ENCODE peak calls at places on chromosomes 16 and 17, in five cellular contexts. One of them, this sample, is unnamed.

GRCh38 chr16:31678649-31679325 is 151.1 kb downstream of the AHSP start:
- DNase-seq in endodermal cell: no peak
- DNase-seq in cardiac muscle cell: no peak
- DNase-seq in tibial artery: no peak
- DNase-seq in H9: no peak
- DNase-seq in this sample: no peak

GRCh38 chr17:31820691-31821435 is 38.2 kb downstream of the COPRS start:
- DNase-seq in endodermal cell: no peak
- DNase-seq in cardiac muscle cell: no peak
- DNase-seq in tibial artery: no peak
- DNase-seq in H9: no peak
- DNase-seq in this sample: no peak

GRCh38 chr16:3857189-3858013 is 23.1 kb downstream of the CREBBP start:
- DNase-seq in tibial artery: peak; percentile 70
- DNase-seq in H9: no peak
- DNase-seq in endodermal cell: no peak
- DNase-seq in cardiac muscle cell: no peak
- DNase-seq in this sample: no peak

GRCh38 chr16:55991843-55992242 is 116.7 kb upstream of the CES5A start:
- DNase-seq in H9: no peak
- DNase-seq in endodermal cell: no peak
- DNase-seq in tibial artery: no peak
- DNase-seq in cardiac muscle cell: no peak
- DNase-seq in this sample: no peak

GRCh38 chr16:76970745-76971099 is 220.3 kb upstream of the MON1B start:
- DNase-seq in cardiac muscle cell: no peak
- DNase-seq in tibial artery: no peak
- DNase-seq in H9: no peak
- DNase-seq in endodermal cell: no peak
- DNase-seq in this sample: no peak

GRCh38 chr17:1779571-1780074 is 17.8 kb downstream of the SERPINF1 start:
- DNase-seq in endodermal cell: no peak
- DNase-seq in tibial artery: peak; percentile 90
- DNase-seq in H9: no peak
- DNase-seq in cardiac muscle cell: no peak
- DNase-seq in this sample: no peak

GRCh38 chr17:64024781-64025731 is 4.6 kb upstream of the ICAM2 start:
- DNase-seq in H9: no peak
- DNase-seq in endodermal cell: peak; percentile 38
- DNase-seq in tibial artery: no peak
- DNase-seq in cardiac muscle cell: peak; percentile 3
- DNase-seq in this sample: peak; percentile 56

GRCh38 chr17:41215681-41216080 is 10.8 kb upstream of the KRTAP9-2 start:
- DNase-seq in endodermal cell: no peak
- DNase-seq in cardiac muscle cell: no peak
- DNase-seq in H9: no peak
- DNase-seq in tibial artery: no peak
- DNase-seq in this sample: no peak

GRCh38 chr16:68499011-68499410 is 40.1 kb upstream of the ZFP90 start:
- DNase-seq in tibial artery: no peak
- DNase-seq in endodermal cell: no peak
- DNase-seq in H9: no peak
- DNase-seq in cardiac muscle cell: no peak
- DNase-seq in this sample: no peak

GRCh38 chr17:81032641-81033422 is 2.1 kb upstream of the BAIAP2 start:
- DNase-seq in endodermal cell: no peak
- DNase-seq in H9: no peak
- DNase-seq in tibial artery: no peak
- DNase-seq in cardiac muscle cell: no peak
- DNase-seq in this sample: peak; percentile 34

GRCh38 chr17:921161-921560 is 58.4 kb downstream of the NXN start:
- DNase-seq in endodermal cell: no peak
- DNase-seq in H9: no peak
- DNase-seq in cardiac muscle cell: no peak
- DNase-seq in tibial artery: no peak
- DNase-seq in this sample: no peak

GRCh38 chr17:79192503-79193500 is 118.2 kb downstream of the ENGASE start:
- DNase-seq in endodermal cell: peak; percentile 97
- DNase-seq in cardiac muscle cell: peak; percentile 90
- DNase-seq in tibial artery: no peak
- DNase-seq in H9: peak; percentile 89
- DNase-seq in this sample: no peak

GRCh38 chr17:8048236-8048635 is 9.4 kb downstream of the ALOX15B start:
- DNase-seq in tibial artery: peak; percentile 58
- DNase-seq in H9: no peak
- DNase-seq in endodermal cell: no peak
- DNase-seq in cardiac muscle cell: no peak
- DNase-seq in this sample: no peak

GRCh38 chr16:10788665-10789064 is 29.9 kb downstream of the TVP23A start:
- DNase-seq in cardiac muscle cell: peak; percentile 60
- DNase-seq in endodermal cell: no peak
- DNase-seq in tibial artery: no peak
- DNase-seq in H9: no peak
- DNase-seq in this sample: no peak

GRCh38 chr17:61251939-61252865 is 147.4 kb upstream of the TBX2 start:
- DNase-seq in endodermal cell: peak; percentile 58
- DNase-seq in tibial artery: peak; percentile 99
- DNase-seq in H9: no peak
- DNase-seq in cardiac muscle cell: peak; percentile 90
- DNase-seq in this sample: peak; percentile 36
- H3K9me3 ChIP-seq in endodermal cell: no peaks in the 10 kb centered on the region
- H3K9me3 ChIP-seq in tibial artery: no peaks in the 10 kb centered on the region
- H3K9me3 ChIP-seq in H9: no peaks in the 10 kb centered on the region
- H3K9me3 ChIP-seq in cardiac muscle cell: no peaks in the 10 kb centered on the region
- H3K9me3 ChIP-seq in this sample: no peaks in the 10 kb centered on the region

GRCh38 chr17:61455754-61456681 is 3.8 kb downstream of the TBX4 start:
- DNase-seq in cardiac muscle cell: no peak
- DNase-seq in tibial artery: no peak
- DNase-seq in H9: no peak
- DNase-seq in endodermal cell: no peak
- DNase-seq in this sample: no peak
- H3K9me3 ChIP-seq in cardiac muscle cell: no peaks in the 10 kb centered on the region
- H3K9me3 ChIP-seq in tibial artery: no peaks in the 10 kb centered on the region
- H3K9me3 ChIP-seq in H9: no peaks in the 10 kb centered on the region
- H3K9me3 ChIP-seq in endodermal cell: no peaks in the 10 kb centered on the region
- H3K9me3 ChIP-seq in this sample: no peaks in the 10 kb centered on the region

GRCh38 chr17:83149761-83150251 is 70.4 kb downstream of the METRNL start:
- DNase-seq in tibial artery: peak; percentile 58
- DNase-seq in cardiac muscle cell: no peak
- DNase-seq in H9: peak; percentile 25
- DNase-seq in endodermal cell: peak; percentile 42
- DNase-seq in this sample: no peak
- H3K9me3 ChIP-seq in tibial artery: no peaks in the 10 kb centered on the region
- H3K9me3 ChIP-seq in cardiac muscle cell: no peaks in the 10 kb centered on the region
- H3K9me3 ChIP-seq in H9: no peaks in the 10 kb centered on the region
- H3K9me3 ChIP-seq in endodermal cell: no peaks in the 10 kb centered on the region
- H3K9me3 ChIP-seq in this sample: no peaks in the 10 kb centered on the region

DNA sequence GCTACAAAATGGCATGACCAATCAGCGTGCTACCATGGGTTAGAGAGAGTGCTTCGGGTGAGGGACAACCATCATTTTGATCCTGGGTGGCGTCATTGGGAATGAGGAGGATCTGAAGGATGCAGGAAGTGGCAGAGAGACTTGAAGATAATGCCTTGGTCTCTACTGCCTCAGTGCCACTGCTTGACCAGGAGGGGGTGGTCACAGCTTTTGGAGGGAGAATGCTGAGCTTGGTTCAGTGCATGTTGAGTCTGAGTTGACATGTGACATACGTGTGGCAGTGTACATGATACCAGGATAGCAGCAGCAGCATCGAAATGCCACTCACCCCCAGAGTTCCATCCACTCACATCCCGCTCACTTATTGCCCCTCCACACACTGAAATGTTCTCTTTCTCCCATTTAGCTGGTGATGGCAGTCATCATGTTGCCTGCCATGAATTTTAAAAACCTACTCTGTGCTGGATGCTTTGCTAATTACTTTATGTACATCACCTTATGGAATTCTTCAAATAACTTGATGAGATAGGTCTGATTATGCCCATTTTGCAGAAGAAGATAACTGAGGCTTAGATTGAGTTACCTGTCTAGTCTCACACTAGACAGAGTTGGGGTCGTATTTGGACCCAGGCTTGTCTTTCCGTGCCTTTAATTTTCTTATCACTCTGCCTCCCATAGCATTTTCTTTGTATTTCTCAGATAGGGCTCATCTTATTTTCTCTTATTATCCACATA is 36.7 kb downstream of the ARSG start:
- DNase-seq in endodermal cell: no peak
- DNase-seq in cardiac muscle cell: no peak
- DNase-seq in H9: no peak
- DNase-seq in tibial artery: no peak
- DNase-seq in this sample: no peak
- H3K9me3 ChIP-seq in endodermal cell: peaks cover 37% of the 10 kb centered on the region
- H3K9me3 ChIP-seq in cardiac muscle cell: no peaks in the 10 kb centered on the region
- H3K9me3 ChIP-seq in H9: no peaks in the 10 kb centered on the region
- H3K9me3 ChIP-seq in tibial artery: peaks cover 9% of the 10 kb centered on the region
- H3K9me3 ChIP-seq in this sample: peaks cover 8% of the 10 kb centered on the region

GRCh38 chr16:35516971-35517370 is 2057.6 kb downstream of the TP53TG3F start:
- DNase-seq in endodermal cell: no peak
- DNase-seq in tibial artery: no peak
- DNase-seq in cardiac muscle cell: no peak
- DNase-seq in H9: no peak
- DNase-seq in this sample: no peak

GRCh38 chr16:35510701-35511100 is 2051.3 kb downstream of the TP53TG3F start:
- DNase-seq in H9: no peak
- DNase-seq in endodermal cell: no peak
- DNase-seq in tibial artery: no peak
- DNase-seq in cardiac muscle cell: no peak
- DNase-seq in this sample: no peak

DNA sequence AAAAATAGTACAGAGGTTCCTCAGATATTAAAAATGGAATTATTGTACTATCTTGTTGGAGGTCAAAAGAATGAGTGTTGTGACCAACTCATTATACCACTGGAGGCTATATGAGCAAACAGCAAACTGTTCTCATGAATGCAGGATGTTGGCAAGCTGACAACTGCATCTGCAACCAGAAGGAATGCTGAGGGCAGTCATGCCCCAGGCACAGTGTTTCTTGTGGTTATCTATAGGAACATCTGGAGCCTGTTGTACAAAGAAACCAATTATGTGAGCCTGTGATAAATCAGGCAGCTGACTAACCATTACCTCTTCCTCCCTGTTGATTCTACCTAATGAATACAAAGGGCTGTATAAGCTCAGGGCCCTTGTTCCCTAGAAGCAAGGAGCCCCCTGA is 2057.1 kb downstream of the TP53TG3F start:
- DNase-seq in tibial artery: no peak
- DNase-seq in endodermal cell: no peak
- DNase-seq in H9: no peak
- DNase-seq in cardiac muscle cell: no peak
- DNase-seq in this sample: no peak
- H3K9me3 ChIP-seq in tibial artery: peaks cover 5% of the 10 kb centered on the region
- H3K9me3 ChIP-seq in endodermal cell: peaks cover 88% of the 10 kb centered on the region
- H3K9me3 ChIP-seq in H9: peaks cover 78% of the 10 kb centered on the region
- H3K9me3 ChIP-seq in cardiac muscle cell: no peaks in the 10 kb centered on the region
- H3K9me3 ChIP-seq in this sample: peaks cover 4% of the 10 kb centered on the region

GRCh38 chr16:62700456-62701280 is 664.4 kb upstream of the CDH8 start:
- DNase-seq in tibial artery: no peak
- DNase-seq in endodermal cell: no peak
- DNase-seq in cardiac muscle cell: no peak
- DNase-seq in H9: no peak
- DNase-seq in this sample: no peak
- H3K9me3 ChIP-seq in tibial artery: no peaks in the 10 kb centered on the region
- H3K9me3 ChIP-seq in endodermal cell: no peaks in the 10 kb centered on the region
- H3K9me3 ChIP-seq in cardiac muscle cell: no peaks in the 10 kb centered on the region
- H3K9me3 ChIP-seq in H9: no peaks in the 10 kb centered on the region
- H3K9me3 ChIP-seq in this sample: no peaks in the 10 kb centered on the region

GRCh38 chr16:82603784-82604411 is 22.9 kb upstream of the CDH13 start:
- DNase-seq in endodermal cell: peak; percentile 86
- DNase-seq in cardiac muscle cell: peak; percentile 63
- DNase-seq in H9: peak; percentile 78
- DNase-seq in tibial artery: peak; percentile 74
- DNase-seq in this sample: no peak

DNA sequence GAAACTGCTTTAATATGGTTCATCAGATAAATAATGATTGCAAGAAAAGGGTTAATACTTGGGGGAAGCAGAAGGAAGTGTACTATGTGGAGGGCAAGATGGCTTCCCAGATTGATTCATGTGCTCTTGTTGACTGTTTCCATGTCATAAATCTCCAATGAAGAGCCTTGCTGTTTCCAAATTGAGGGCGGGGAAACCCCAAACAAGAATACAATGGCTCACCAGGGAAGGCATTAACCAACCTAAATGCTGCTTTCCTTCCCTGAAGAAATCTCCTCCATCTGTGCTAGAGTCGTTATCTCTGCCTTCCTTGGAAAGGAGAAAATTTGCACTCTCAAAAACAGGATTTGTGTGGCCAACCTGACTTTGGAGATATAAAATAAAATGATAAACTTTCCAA is 28.0 kb upstream of the CDH13 start:
- DNase-seq in endodermal cell: no peak
- DNase-seq in H9: no peak
- DNase-seq in cardiac muscle cell: no peak
- DNase-seq in tibial artery: no peak
- DNase-seq in this sample: no peak
- H3K9me3 ChIP-seq in endodermal cell: peaks cover 38% of the 10 kb centered on the region
- H3K9me3 ChIP-seq in H9: peaks cover 9% of the 10 kb centered on the region
- H3K9me3 ChIP-seq in cardiac muscle cell: no peaks in the 10 kb centered on the region
- H3K9me3 ChIP-seq in tibial artery: no peaks in the 10 kb centered on the region
- H3K9me3 ChIP-seq in this sample: no peaks in the 10 kb centered on the region

This sample was measured in CD8-positive, alpha-beta memory T cell.